ENCODE peak calls at places on chromosomes 16 and 17, in six cellular contexts. A, I, E, Z, H and Q are unnamed samples. For H3K9me3, the result is how much of the 10 kb centered on the place peaks cover.

GRCh38 chr17:53353919-53354351 is 468.8 kb upstream of the KIF2B start:
- DNase-seq in A (no peak), I (no peak), E (no peak), Z (no peak), H (no peak), Q (no peak)

GRCh38 chr17:80160536-80160935 is 9.3 kb upstream of the CARD14 start:
- DNase-seq in A (no peak), I (no peak), E (no peak), Z (no peak), H (no peak), Q (no peak)

GRCh38 chr16:50326835-50327465 is 41.8 kb downstream of the BRD7 start:
- DNase-seq in A (peak), I (no peak), E (peak), Z (no peak), H (peak), Q (no peak)

GRCh38 chr16:59878479-59878878 is 1144.4 kb upstream of the GOT2 start:
- DNase-seq in A (peak), I (no peak), E (no peak), Z (no peak), H (no peak), Q (no peak)

GRCh38 chr17:38554430-38555350 is 51.1 kb downstream of the SRCIN1 start:
- DNase-seq in A (no peak), I (no peak), E (no peak), Z (no peak), H (no peak), Q (no peak)

GRCh38 chr17:1473170-1473569 is 17.1 kb upstream of the CRK start:
- DNase-seq in A (no peak), I (no peak), E (no peak), Z (no peak), H (no peak), Q (no peak)

GRCh38 chr16:56013962-56014552 is 138.9 kb upstream of the CES5A start:
- DNase-seq in A (no peak), I (peak), E (no peak), Z (peak), H (no peak), Q (peak)

GRCh38 chr16:68764866-68765265 is 27.8 kb downstream of the CDH1 start:
- DNase-seq in A (no peak), I (no peak), E (no peak), Z (no peak), H (no peak), Q (no peak)

GRCh38 chr17:40309031-40309937 is at the start of gene RARA:
- DNase-seq in A (no peak), I (peak), E (no peak), Z (peak), H (no peak), Q (no peak)

DNA sequence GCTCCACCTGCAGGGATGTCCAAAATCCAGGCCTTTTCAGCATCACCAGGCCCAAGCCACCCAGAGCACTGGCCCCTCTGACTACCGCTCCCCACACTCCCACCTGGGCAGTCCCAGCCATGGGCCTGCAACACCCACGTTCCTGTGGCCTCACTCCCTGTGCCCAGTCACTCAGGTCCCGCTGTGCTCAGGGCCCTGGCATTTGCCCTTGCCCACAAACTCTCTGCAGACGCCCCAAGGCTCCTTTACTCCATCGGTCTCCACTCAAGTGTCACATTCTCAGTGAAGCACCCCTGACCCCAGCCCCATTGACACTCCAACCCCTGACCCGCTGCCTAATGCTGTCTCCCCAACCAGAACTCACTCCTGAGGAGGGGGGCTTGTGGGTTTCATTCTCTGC is 23.6 kb downstream of the MPG start:
- DNase-seq in A (no peak), I (no peak), E (no peak), Z (no peak), H (no peak), Q (no peak)
- H3K27ac ChIP-seq in A (no peak), I (peak), E (no peak), Z (no peak), H (no peak), Q (peak)

GRCh38 chr17:58536541-58536940 is 22.1 kb upstream of the MTMR4 start:
- DNase-seq in A (no peak), I (no peak), E (no peak), Z (no peak), H (no peak), Q (no peak)

GRCh38 chr17:58534901-58535421 is 20.5 kb upstream of the MTMR4 start:
- DNase-seq in A (no peak), I (no peak), E (no peak), Z (no peak), H (no peak), Q (no peak)

GRCh38 chr17:58533616-58534188 is 19.3 kb upstream of the MTMR4 start:
- DNase-seq in A (no peak), I (no peak), E (no peak), Z (no peak), H (no peak), Q (no peak)

GRCh38 chr17:58534331-58534730 is 19.9 kb upstream of the MTMR4 start:
- DNase-seq in A (no peak), I (no peak), E (no peak), Z (no peak), H (no peak), Q (no peak)

DNA sequence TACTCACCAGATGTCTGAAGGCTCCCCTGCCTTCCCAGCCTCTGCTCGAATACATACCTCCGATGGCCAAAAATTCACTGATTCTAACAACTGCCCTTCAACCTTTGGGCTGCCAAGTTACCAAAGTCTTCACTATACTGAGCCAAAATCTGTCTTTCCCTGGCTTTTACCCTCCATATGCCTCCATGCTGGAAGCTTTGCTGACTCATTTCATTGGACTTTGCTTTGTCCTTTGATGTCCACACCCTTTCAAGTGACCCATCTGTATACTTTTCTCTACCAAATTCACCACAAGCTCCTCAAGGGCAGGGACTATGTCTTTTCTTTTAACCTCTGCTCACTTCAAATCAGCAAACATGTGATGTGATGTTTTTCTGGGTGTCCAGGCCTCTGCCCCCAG is 21.0 kb upstream of the MTMR4 start:
- DNase-seq in A (no peak), I (no peak), E (no peak), Z (no peak), H (no peak), Q (no peak)
- H3K4me3 ChIP-seq in A (no peak), I (no peak), E (no peak), Z (no peak), H (no peak), Q (no peak)

DNA sequence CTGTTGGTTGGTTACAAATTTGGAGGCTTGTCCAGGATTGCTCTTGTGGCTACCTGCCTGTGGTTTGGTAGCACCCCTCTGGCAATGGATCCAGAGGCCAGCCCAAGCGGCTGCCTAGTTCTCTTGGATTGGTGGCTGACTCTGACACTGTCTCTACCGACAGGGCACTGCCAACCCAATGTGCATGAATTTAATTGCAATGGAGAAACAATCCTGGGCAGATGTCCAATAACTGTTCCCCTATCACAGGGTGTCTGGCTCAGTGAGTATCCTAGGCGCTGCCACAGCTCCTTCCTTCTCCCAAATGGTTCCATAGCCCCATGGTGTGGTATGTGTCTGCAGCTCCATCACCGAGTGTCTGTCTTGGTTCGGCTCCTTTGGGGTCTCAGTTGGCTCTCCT is 19.5 kb downstream of the N4BP1 start:
- DNase-seq in A (no peak), I (no peak), E (no peak), Z (no peak), H (no peak), Q (no peak)
- H3K9me3 ChIP-seq in A (under half), I (under half), E (under half), Z (under half), H (under half), Q (under half)

GRCh38 chr16:89099905-89100304 is 6.3 kb downstream of the ACSF3 start:
- DNase-seq in A (no peak), I (no peak), E (no peak), Z (no peak), H (no peak), Q (no peak)

GRCh38 chr16:89100601-89101302 is 7.1 kb downstream of the ACSF3 start:
- DNase-seq in A (no peak), I (no peak), E (no peak), Z (no peak), H (no peak), Q (no peak)

GRCh38 chr16:89102777-89103073 is 9.1 kb downstream of the ACSF3 start:
- DNase-seq in A (no peak), I (no peak), E (no peak), Z (no peak), H (no peak), Q (no peak)

GRCh38 chr16:89102035-89102776 is 8.6 kb downstream of the ACSF3 start:
- DNase-seq in A (no peak), I (no peak), E (no peak), Z (no peak), H (no peak), Q (peak)

DNA sequence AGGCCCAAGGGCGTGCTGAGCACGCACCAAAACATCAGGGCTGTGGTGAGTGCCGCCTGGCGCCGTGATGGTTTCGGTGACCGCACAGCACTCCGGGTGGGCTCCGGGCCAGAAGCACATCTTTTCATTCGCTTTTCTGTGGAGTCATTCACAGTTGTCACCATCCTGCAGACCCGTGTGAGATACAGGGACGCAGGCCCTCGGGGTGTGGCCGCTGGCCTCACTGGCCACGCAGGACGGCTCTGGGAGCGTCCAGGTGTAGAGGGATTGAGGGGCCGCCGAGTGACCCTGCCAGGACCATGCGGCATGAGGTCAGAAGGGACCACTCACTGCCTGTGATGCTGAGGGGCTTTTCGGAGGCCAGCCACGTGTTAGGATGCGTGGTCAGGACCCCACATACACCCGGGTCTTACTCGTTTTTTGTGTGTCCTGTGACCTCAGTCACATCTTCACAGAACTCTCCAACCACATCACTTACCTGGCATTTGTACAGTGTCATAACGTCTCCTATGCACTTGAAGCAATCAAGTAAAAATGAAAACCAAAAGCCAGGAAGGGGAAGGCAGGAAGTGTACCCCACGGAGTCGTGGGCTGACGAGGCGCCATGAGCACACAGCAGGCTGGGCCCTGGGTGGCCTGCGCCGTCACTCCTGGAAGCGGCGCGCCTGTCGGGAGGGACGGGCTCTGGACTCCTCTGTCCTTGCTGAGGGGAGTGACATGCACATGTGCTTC is 7.8 kb downstream of the ACSF3 start:
- DNase-seq in A (no peak), I (no peak), E (no peak), Z (no peak), H (no peak), Q (peak)
- H3K27ac ChIP-seq in A (no peak), I (no peak), E (no peak), Z (no peak), H (no peak), Q (no peak)